ENCODE peak calls at places on chromosomes 16 and 17, in seven cellular contexts. Z is IMR-90, D is A549, R is GM12878, Y is H1, W is HepG2, S is K562. Q is an unnamed sample.

GRCh38 chr17:35865412-35866355 is 3.0 kb downstream of the HEATR9 start:
- DNase-seq in W (peak; percentile 27), R (no peak), D (no peak), Z (peak; percentile 61), Y (no peak), S (no peak), Q (no peak)

GRCh38 chr16:84438971-84439696 is 65.3 kb downstream of the MEAK7 start:
- DNase-seq in D (no peak), Y (no peak), S (no peak), W (no peak), R (no peak), Z (no peak), Q (no peak)

GRCh38 chr16:6611535-6611934 is 721.1 kb upstream of the RBFOX1 start:
- DNase-seq in Z (no peak), D (no peak), R (no peak), W (no peak), Y (peak; percentile 61), S (peak; percentile 11), Q (no peak)

GRCh38 chr17:2860045-2860444 is 63.8 kb downstream of the RAP1GAP2 start:
- DNase-seq in R (no peak), Y (no peak), S (no peak), Z (no peak), D (no peak), W (no peak), Q (no peak)

GRCh38 chr17:67171560-67171959 is 73.4 kb downstream of the HELZ start:
- DNase-seq in Z (no peak), D (no peak), W (no peak), Y (no peak), R (peak; percentile 71), S (no peak), Q (no peak)

GRCh38 chr17:39461911-39462641 is 790 bp downstream of the CDK12 start:
- DNase-seq in Z (peak; percentile 58), Y (peak; percentile 54), W (peak; percentile 36), R (peak; percentile 32), S (peak; percentile 89), D (no peak), Q (peak; percentile 84)

GRCh38 chr16:81780350-81780749 is 1.3 kb downstream of the PLCG2 start:
- DNase-seq in R (no peak), Z (no peak), S (no peak), D (no peak), W (no peak), Y (no peak), Q (no peak)

GRCh38 chr16:79381552-79382042 is 218.9 kb downstream of the MAF start:
- DNase-seq in S (no peak), W (no peak), Z (no peak), R (no peak), Y (no peak), D (no peak), Q (no peak)

GRCh38 chr16:1980026-1980769 is 1.1 kb downstream of the NOXO1 start:
- DNase-seq in R (no peak), D (no peak), Z (no peak), S (no peak), Y (peak; percentile 80), W (no peak), Q (no peak)
- TF ChIP-seq RFX5 in R (no peak), D (no peak), Z (no peak), S (no peak), Y (no peak), W (no peak), Q (no peak)

GRCh38 chr17:41913798-41914197 is 5.0 kb downstream of the ACLY start:
- DNase-seq in D (no peak), Y (no peak), Z (no peak), S (no peak), R (no peak), W (no peak), Q (no peak)
- TF ChIP-seq RFX5 in D (no peak), Y (no peak), Z (no peak), S (no peak), R (no peak), W (no peak), Q (no peak)

DNA sequence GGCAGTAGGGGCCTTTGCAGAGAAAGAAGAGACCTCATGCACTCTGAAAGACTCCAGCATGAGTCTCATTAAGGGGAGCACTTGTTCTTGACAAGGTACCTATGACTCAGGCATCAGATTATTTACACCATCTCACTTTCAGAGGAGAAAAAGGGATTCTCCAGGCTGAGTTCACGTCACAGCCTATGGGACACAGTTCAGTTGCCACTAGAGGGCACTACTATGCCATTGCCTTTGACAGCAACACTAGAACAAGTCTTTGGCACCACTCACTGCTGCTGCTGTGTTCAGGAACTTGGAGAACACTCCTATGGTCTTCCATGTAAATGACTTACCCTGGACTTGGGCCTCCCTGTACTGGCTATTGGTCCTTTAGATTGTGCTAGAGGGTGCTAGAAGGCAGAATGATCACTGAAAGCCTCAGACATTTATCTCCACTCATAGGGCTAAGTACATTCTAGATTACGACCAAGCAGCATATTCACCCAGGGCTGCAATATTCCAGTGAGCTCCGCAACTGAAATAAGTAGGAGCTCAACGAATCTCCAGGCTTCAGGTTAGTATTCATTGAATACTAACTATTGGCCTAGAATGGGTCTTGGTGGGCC is 225.1 kb upstream of the CA10 start:
- DNase-seq in S (peak; percentile 9), R (no peak), D (peak; percentile 13), Z (peak; percentile 0), W (peak; percentile 71), Y (peak; percentile 69), Q (peak; percentile 55)
- TF ChIP-seq RFX5 in S (no peak), R (no peak), D (no peak), Z (no peak), W (no peak), Y (no peak), Q (no peak)

DNA sequence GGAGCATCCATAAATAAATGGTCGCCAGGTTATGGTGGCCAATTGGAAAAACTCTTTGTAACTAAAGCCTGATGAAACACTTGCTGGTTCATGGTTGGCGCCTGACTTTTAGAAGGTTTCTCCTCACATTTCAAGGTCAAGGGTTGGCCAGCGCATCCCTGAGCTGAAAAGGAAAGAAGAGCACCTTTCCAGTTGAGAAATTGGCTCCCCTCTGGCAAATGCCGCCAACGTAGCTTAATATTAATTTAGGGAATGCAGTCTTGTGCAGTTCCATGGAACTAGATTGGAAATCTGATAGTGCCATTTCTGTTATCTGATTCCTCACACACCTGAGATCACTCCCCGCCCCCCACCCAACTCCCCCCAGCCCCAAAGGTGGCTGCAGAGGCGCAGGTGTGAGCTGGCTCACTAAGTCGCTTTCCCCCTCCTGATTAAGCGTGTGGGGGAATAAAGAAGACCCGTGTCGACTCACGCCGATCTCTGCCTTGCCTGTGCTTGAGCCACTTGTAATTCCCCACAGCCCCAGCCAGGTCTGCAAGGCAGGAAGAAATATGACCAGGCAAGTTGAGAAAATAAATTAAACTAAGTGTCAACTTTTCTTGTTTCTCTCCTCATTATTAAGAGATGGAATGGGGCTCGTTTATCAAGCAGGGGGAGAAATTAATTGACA is 157.8 kb downstream of the CCDC182 start:
- DNase-seq in Z (no peak), S (no peak), R (no peak), Y (no peak), W (no peak), D (no peak), Q (no peak)
- TF ChIP-seq RFX5 in Z (no peak), S (no peak), R (no peak), Y (no peak), W (no peak), D (no peak), Q (no peak)

GRCh38 chr16:9297437-9298113 is 206.1 kb downstream of the HAPSTR1 start:
- DNase-seq in D (peak; percentile 36), S (peak; percentile 57), Z (no peak), W (peak; percentile 63), R (no peak), Y (peak; percentile 77), Q (peak; percentile 61)
- TF ChIP-seq RFX5 in D (no peak), S (no peak), Z (no peak), W (no peak), R (no peak), Y (no peak), Q (no peak)

Q was measured in SK-N-SH.